ENCODE peak calls at places on chromosomes 7 and 10, in five cellular contexts. Y is right lobe of liver, X is fibroblast of pulmonary artery, P is IMR-90, Z is uterus. S is an unnamed sample.
A peak's percentile ranks its signal among the peaks of the same experiment; 100 is the strongest.

GRCh38 chr7:118005021-118005420 is 131.8 kb upstream of the CTTNBP2 start:
- DNase-seq in Y (no peak), X (no peak), P (no peak), Z (no peak), S (no peak)

GRCh38 chr10:129161184-129161583 is 305.9 kb upstream of the MGMT start:
- DNase-seq in Y (no peak), X (peak; percentile 6), P (peak; percentile 5), Z (no peak), S (no peak)

GRCh38 chr7:101302641-101303101 is 18.9 kb downstream of the IFT22 start:
- DNase-seq in Y (no peak), X (no peak), P (no peak), Z (no peak), S (no peak)

GRCh38 chr7:149559711-149560110 is 62.1 kb upstream of the ZNF746 start:
- DNase-seq in Y (no peak), X (peak; percentile 43), P (peak; percentile 51), Z (no peak), S (peak; percentile 92)

GRCh38 chr7:64882341-64883112 is 20.5 kb upstream of the ZNF273 start:
- DNase-seq in Y (peak; percentile 48), X (peak; percentile 30), P (no peak), Z (peak; percentile 58), S (peak; percentile 24)

GRCh38 chr7:134210976-134211663 is 84.0 kb downstream of the LRGUK start:
- DNase-seq in Y (no peak), X (no peak), P (no peak), Z (no peak), S (no peak)

GRCh38 chr10:23525406-23525805 is 86.5 kb downstream of the OTUD1 start:
- DNase-seq in Y (no peak), X (peak; percentile 50), P (peak; percentile 7), Z (no peak), S (peak; percentile 37)

GRCh38 chr7:78370931-78371330 is 572.4 kb downstream of the PHTF2 start:
- DNase-seq in Y (no peak), X (no peak), P (no peak), Z (no peak), S (no peak)

GRCh38 chr7:1264345-1265280 is 31.9 kb downstream of the UNCX start:
- DNase-seq in Y (no peak), X (no peak), P (no peak), Z (no peak), S (no peak)

GRCh38 chr10:33876547-33877400 is 542.3 kb upstream of the NRP1 start:
- DNase-seq in Y (peak; percentile 78), X (peak; percentile 57), P (no peak), Z (no peak), S (no peak)

GRCh38 chr10:124081547-124082140 is 11.8 kb downstream of the CHST15 start:
- DNase-seq in Y (no peak), X (no peak), P (no peak), Z (no peak), S (no peak)

GRCh38 chr10:126671402-126671975 is 996 bp upstream of the C10orf90 start:
- DNase-seq in Y (no peak), X (no peak), P (no peak), Z (no peak), S (no peak)

GRCh38 chr10:96638696-96639095 is 51.9 kb upstream of the TM9SF3 start:
- DNase-seq in Y (no peak), X (no peak), P (no peak), Z (no peak), S (no peak)

GRCh38 chr10:50554381-50554994 is 69.3 kb downstream of the SGMS1 start:
- DNase-seq in Y (no peak), X (no peak), P (no peak), Z (no peak), S (no peak)

GRCh38 chr10:96745950-96746349 is 25.6 kb upstream of the PIK3AP1 start:
- DNase-seq in Y (no peak), X (no peak), P (no peak), Z (no peak), S (no peak)

GRCh38 chr10:18377898-18378297 is 237.7 kb downstream of the CACNB2 start:
- DNase-seq in Y (no peak), X (no peak), P (no peak), Z (no peak), S (no peak)

GRCh38 chr7:137440434-137440830 is 96.9 kb upstream of the PTN start:
- DNase-seq in Y (no peak), X (no peak), P (no peak), Z (no peak), S (no peak)

GRCh38 chr10:13614530-13615332 is 28.0 kb downstream of the PRPF18 start:
- DNase-seq in Y (no peak), X (peak; percentile 44), P (peak; percentile 78), Z (no peak), S (peak; percentile 52)

GRCh38 chr7:82699773-82700186 is 256.2 kb upstream of the CACNA2D1 start:
- DNase-seq in Y (no peak), X (peak; percentile 27), P (peak; percentile 54), Z (no peak), S (peak; percentile 2)

GRCh38 chr10:22605168-22605567 is 109.2 kb downstream of the PIP4K2A start:
- DNase-seq in Y (no peak), X (peak; percentile 67), P (peak; percentile 35), Z (no peak), S (peak; percentile 84)

GRCh38 chr10:98041352-98042043 is 11.1 kb upstream of the CRTAC1 start:
- DNase-seq in Y (peak; percentile 69), X (peak; percentile 66), P (peak; percentile 39), Z (peak; percentile 36), S (peak; percentile 50)

GRCh38 chr7:70474639-70475234 is 657.2 kb upstream of the GALNT17 start:
- DNase-seq in Y (peak; percentile 89), X (no peak), P (no peak), Z (no peak), S (no peak)

GRCh38 chr7:144255471-144255897 is 9.1 kb downstream of the OR2A7 start:
- DNase-seq in Y (peak; percentile 27), X (peak; percentile 2), P (no peak), Z (no peak), S (no peak)

GRCh38 chr10:124380256-124380995 is 38.3 kb downstream of the OAT start:
- DNase-seq in Y (no peak), X (no peak), P (no peak), Z (no peak), S (no peak)

GRCh38 chr7:134186801-134187200 is 59.7 kb downstream of the LRGUK start:
- DNase-seq in Y (no peak), X (no peak), P (peak; percentile 31), Z (no peak), S (no peak)

GRCh38 chr7:155382802-155383171 is 75.1 kb upstream of the EN2 start:
- DNase-seq in Y (no peak), X (no peak), P (no peak), Z (no peak), S (no peak)

GRCh38 chr7:133036290-133036689 is 45.6 kb downstream of the CHCHD3 start:
- DNase-seq in Y (no peak), X (no peak), P (no peak), Z (no peak), S (no peak)

GRCh38 chr10:127576011-127576410 is 26.9 kb downstream of the NPS start:
- DNase-seq in Y (no peak), X (no peak), P (no peak), Z (no peak), S (no peak)

GRCh38 chr7:81768951-81769778 is 682 bp downstream of the HGF start:
- DNase-seq in Y (no peak), X (no peak), P (peak; percentile 11), Z (no peak), S (no peak)

GRCh38 chr7:99072126-99072525 is 71.8 kb downstream of the SMURF1 start:
- DNase-seq in Y (no peak), X (no peak), P (no peak), Z (no peak), S (no peak)

GRCh38 chr10:15083674-15084501 is 4.7 kb downstream of the ACBD7 start:
- DNase-seq in Y (no peak), X (no peak), P (no peak), Z (no peak), S (no peak)

GRCh38 chr7:70855373-70855772 is 276.6 kb upstream of the GALNT17 start:
- DNase-seq in Y (no peak), X (no peak), P (no peak), Z (no peak), S (no peak)

GRCh38 chr10:114539623-114540022 is 118.5 kb downstream of the ABLIM1 start:
- DNase-seq in Y (no peak), X (no peak), P (no peak), Z (no peak), S (no peak)
- H3K4me3 ChIP-seq in Y (no peak overlapping the region), X (no peak overlapping the region), P (no peak overlapping the region), Z (no peak overlapping the region), S (no peak overlapping the region)

GRCh38 chr10:3179174-3179573 is 6.6 kb upstream of the PITRM1 start:
- DNase-seq in Y (no peak), X (peak; percentile 40), P (peak; percentile 6), Z (no peak), S (no peak)

GRCh38 chr10:3173173-3173878 is 744 bp upstream of the PITRM1 start:
- DNase-seq in Y (peak; percentile 83), X (no peak), P (no peak), Z (no peak), S (no peak)

GRCh38 chr10:3180361-3180760 is 7.8 kb upstream of the PITRM1 start:
- DNase-seq in Y (no peak), X (no peak), P (no peak), Z (no peak), S (no peak)

GRCh38 chr10:3172446-3173172 is at the start of gene PITRM1:
- DNase-seq in Y (peak; percentile 99), X (peak; percentile 99), P (peak; percentile 99), Z (peak; percentile 98), S (peak; percentile 99)

GRCh38 chr10:3178070-3178469 is 5.5 kb upstream of the PITRM1 start:
- DNase-seq in Y (no peak), X (no peak), P (no peak), Z (no peak), S (no peak)
- H3K4me3 ChIP-seq in Y (no peak overlapping the region), X (no peak overlapping the region), P (no peak overlapping the region), Z (no peak overlapping the region), S (no peak overlapping the region)

DNA sequence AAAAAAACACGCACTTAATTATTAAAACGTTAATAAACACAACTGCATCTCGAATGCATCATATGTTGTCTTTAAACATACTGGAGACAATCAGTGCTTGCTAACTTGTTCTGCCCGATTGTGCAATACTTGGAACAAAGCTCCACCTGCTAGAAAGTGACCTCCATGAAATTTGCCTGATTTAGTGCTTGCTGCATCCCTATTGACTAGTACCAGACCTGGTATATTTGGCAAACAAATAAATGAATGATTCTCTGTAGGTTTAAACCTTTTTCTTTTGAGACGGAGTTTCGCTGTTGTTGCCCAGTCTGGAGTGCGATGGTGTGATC is 6.2 kb downstream of the BZW2 start:
- DNase-seq in Y (no peak), X (peak; percentile 25), P (no peak), Z (no peak), S (no peak)
- H3K4me3 ChIP-seq in Y (no peak overlapping the region), X (no peak overlapping the region), P (no peak overlapping the region), Z (no peak overlapping the region), S (no peak overlapping the region)

DNA sequence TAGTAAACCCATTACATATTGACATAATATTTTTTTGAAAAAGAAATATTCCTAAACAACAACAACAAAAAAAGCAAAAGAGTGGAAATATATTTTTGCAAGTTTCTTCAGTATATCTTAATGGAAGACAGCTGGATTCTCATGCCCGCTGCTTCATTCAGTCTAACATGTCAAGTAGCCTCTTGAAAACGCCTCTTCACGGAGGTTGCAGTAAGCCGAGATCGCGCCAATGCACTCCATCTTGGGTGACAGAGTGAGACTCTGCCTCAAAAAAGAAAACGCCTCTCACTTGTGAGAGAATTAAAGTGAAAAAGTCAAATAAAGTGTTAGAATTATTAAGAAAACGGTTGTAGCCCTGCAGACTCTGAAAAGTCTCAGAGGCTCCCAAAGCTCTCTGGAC is 1.3 kb downstream of the CUTC start:
- DNase-seq in Y (no peak), X (no peak), P (peak; percentile 13), Z (no peak), S (peak; percentile 29)
- H3K4me3 ChIP-seq in Y (peak overlapping the region; percentile 95), X (peak overlapping the region; percentile 93), P (no peak overlapping the region), Z (no peak overlapping the region), S (peak overlapping the region; percentile 40)

S was measured in AG10803.